ENCODE peak calls at places on chromosomes 16 and 17, in eight cellular contexts. U, Z, X, P, K, W, F and C are unnamed samples. For H3K27me3 and H3K9me3, the result is how much of the 10 kb centered on the place peaks cover.

GRCh38 chr16:30535106-30535776 is 583 bp upstream of the ZNF747 start:
- DNase-seq in U (no peak), Z (no peak), X (no peak), P (peak), K (peak), W (no peak), F (no peak), C (no peak)

GRCh38 chr16:12087901-12088364 is 111.4 kb downstream of the SNX29 start:
- DNase-seq in U (no peak), Z (peak), X (peak), P (no peak), K (no peak), W (peak), F (no peak), C (no peak)

GRCh38 chr16:66610111-66610820 is 5.8 kb downstream of the CMTM3 start:
- DNase-seq in U (no peak), Z (no peak), X (no peak), P (no peak), K (no peak), W (no peak), F (no peak), C (no peak)

GRCh38 chr17:19648475-19649406 is at the start of gene ALDH3A2:
- DNase-seq in U (peak), Z (peak), X (peak), P (peak), K (peak), W (peak), F (peak), C (peak)

GRCh38 chr16:1983544-1984346 is at the start of gene GFER:
- DNase-seq in U (peak), Z (peak), X (peak), P (peak), K (peak), W (peak), F (peak), C (peak)

GRCh38 chr17:80192268-80192667 is 22.4 kb downstream of the CARD14 start:
- DNase-seq in U (no peak), Z (no peak), X (no peak), P (no peak), K (no peak), W (no peak), F (no peak), C (no peak)

GRCh38 chr16:88540346-88540977 is 29.7 kb upstream of the ZC3H18 start:
- DNase-seq in U (no peak), Z (no peak), X (no peak), P (no peak), K (no peak), W (no peak), F (no peak), C (no peak)

GRCh38 chr17:13351046-13351445 is 250.7 kb downstream of the HS3ST3A1 start:
- DNase-seq in U (no peak), Z (no peak), X (no peak), P (no peak), K (peak), W (no peak), F (peak), C (no peak)

GRCh38 chr17:68512247-68512966 is at the start of gene PRKAR1A:
- DNase-seq in U (peak), Z (peak), X (peak), P (peak), K (peak), W (peak), F (peak), C (peak)

GRCh38 chr16:11743308-11744074 is 834 bp upstream of the TXNDC11 start:
- DNase-seq in U (peak), Z (no peak), X (no peak), P (no peak), K (peak), W (peak), F (peak), C (peak)

GRCh38 chr16:80902306-80903154 is 98.1 kb upstream of the CDYL2 start:
- DNase-seq in U (no peak), Z (no peak), X (no peak), P (no peak), K (no peak), W (no peak), F (no peak), C (no peak)

GRCh38 chr16:28538733-28539596 is at the start of gene NUPR1:
- DNase-seq in U (peak), Z (peak), X (no peak), P (no peak), K (peak), W (peak), F (peak), C (peak)

GRCh38 chr17:32927724-32928526 is at the start of gene TMEM98:
- DNase-seq in U (peak), Z (peak), X (no peak), P (no peak), K (peak), W (no peak), F (peak), C (peak)

GRCh38 chr17:77034677-77035424 is 105.9 kb upstream of the SEC14L1 start:
- DNase-seq in U (no peak), Z (no peak), X (no peak), P (no peak), K (no peak), W (no peak), F (no peak), C (no peak)

GRCh38 chr17:7043195-7043543 is 723 bp downstream of the SLC16A11 start:
- DNase-seq in U (no peak), Z (no peak), X (no peak), P (no peak), K (no peak), W (no peak), F (no peak), C (no peak)

GRCh38 chr17:65078441-65079160 is 22.1 kb upstream of the GNA13 start:
- DNase-seq in U (no peak), Z (no peak), X (no peak), P (no peak), K (peak), W (no peak), F (peak), C (peak)

GRCh38 chr17:82269882-82270500 is 3.5 kb downstream of the CSNK1D start:
- DNase-seq in U (no peak), Z (no peak), X (no peak), P (no peak), K (no peak), W (no peak), F (no peak), C (no peak)

GRCh38 chr16:86498155-86498651 is 12.1 kb upstream of the FOXF1 start:
- DNase-seq in U (no peak), Z (no peak), X (no peak), P (no peak), K (no peak), W (no peak), F (peak), C (peak)
- H3K27me3 ChIP-seq in U (under half), Z (half or more), X (under half), P (half or more), K (half or more), W (under half), F (under half), C (under half)

GRCh38 chr17:42618442-42619150 is 9.1 kb downstream of the TUBG1 start:
- DNase-seq in U (peak), Z (peak), X (no peak), P (peak), K (no peak), W (no peak), F (no peak), C (peak)
- H3K4me3 ChIP-seq in U (no peak), Z (peak), X (no peak), P (no peak), K (no peak), W (no peak), F (no peak), C (no peak)

DNA sequence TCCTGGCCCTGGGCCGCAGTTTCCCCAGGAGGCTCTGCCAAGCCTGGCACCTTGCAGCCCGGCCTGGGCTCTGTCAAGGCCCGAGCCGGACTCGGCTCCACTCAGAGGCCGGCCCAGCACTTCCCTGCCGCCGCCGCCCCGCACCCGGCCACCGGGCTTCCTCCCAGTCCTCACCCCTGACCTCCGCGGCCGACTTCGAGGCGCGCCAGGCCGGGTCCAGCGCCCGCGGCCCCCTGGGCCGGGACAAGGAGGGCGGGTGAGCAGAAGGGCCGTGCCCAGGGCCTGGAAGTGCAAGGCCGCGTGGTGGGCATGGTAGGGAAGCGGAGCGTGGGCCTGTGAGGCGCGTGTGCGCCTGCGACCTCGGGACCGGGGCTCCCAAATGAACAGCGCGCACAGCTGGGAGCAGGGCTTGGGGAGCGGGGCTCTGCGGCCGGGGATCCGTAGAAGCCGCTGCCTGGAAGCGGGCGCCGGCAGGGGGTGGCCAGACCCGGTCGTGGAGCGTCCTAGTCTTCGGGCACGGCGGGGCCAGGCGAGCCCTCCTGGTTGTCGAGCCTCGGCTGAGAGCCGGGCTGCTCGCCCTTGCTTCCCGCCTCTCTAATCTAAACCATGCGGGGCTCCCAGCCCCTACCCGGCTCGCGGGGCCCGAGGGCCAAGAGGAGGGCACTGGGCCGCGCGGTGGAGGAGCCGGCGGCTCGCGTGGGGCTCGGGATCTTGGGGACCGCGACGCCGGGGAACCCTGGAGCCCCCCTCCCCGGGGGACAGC is 503 bp upstream of the TBX4 start:
- DNase-seq in U (no peak), Z (no peak), X (no peak), P (no peak), K (peak), W (no peak), F (no peak), C (no peak)
- H3K9me3 ChIP-seq in U (under half), Z (under half), X (under half), P (under half), K (under half), W (under half), F (under half), C (under half)

GRCh38 chr17:79147791-79148506 is 73.3 kb downstream of the ENGASE start:
- DNase-seq in U (no peak), Z (no peak), X (no peak), P (no peak), K (peak), W (no peak), F (no peak), C (no peak)
- H3K27me3 ChIP-seq in U (under half), Z (half or more), X (under half), P (under half), K (under half), W (under half), F (under half), C (under half)

GRCh38 chr17:17751996-17752821 is 71.0 kb downstream of the RAI1 start:
- DNase-seq in U (peak), Z (peak), X (peak), P (peak), K (peak), W (peak), F (peak), C (peak)

GRCh38 chr17:17750881-17751280 is 69.6 kb downstream of the RAI1 start:
- DNase-seq in U (no peak), Z (no peak), X (no peak), P (no peak), K (no peak), W (no peak), F (no peak), C (no peak)

GRCh38 chr17:17751489-17751995 is 70.3 kb downstream of the RAI1 start:
- DNase-seq in U (no peak), Z (no peak), X (no peak), P (no peak), K (peak), W (no peak), F (no peak), C (no peak)

GRCh38 chr17:17754719-17755686 is 73.7 kb downstream of the RAI1 start:
- DNase-seq in U (no peak), Z (peak), X (no peak), P (no peak), K (no peak), W (no peak), F (no peak), C (no peak)

DNA sequence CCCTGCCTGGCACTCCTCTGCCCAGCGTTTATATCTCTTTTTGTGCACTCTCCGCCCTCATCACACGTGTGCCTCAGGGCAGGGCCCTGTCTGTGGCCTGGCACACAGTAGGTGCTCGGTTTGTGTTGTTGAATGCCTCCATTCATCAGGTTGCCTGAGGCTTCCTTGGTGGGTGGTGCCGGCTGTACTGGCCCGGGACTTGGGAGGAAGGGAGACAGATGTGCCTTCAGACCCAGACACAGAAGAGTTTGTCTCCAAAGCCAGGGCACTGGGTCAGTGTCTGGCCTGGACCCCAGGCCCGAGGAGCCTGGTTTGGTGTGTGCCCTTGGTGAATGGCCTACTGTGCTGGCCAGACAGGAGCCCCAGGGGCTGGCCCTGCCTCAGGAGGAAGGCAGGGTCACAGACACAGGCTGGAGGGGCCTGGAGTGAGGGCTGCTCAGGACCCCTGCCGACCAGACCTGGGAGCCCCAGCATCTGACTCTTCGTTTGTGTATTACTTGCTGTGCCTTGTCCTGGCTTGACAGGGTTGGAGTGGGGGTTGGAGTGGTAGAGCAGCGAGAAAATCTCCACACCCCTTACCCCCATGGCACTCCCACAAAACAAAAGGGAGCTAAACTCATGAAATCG is 71.7 kb downstream of the RAI1 start:
- DNase-seq in U (no peak), Z (no peak), X (no peak), P (no peak), K (peak), W (no peak), F (no peak), C (no peak)
- H3K4me3 ChIP-seq in U (no peak), Z (peak), X (peak), P (peak), K (peak), W (peak), F (peak), C (peak)